ENCODE peak calls at places on chromosome 15, in six cellular contexts. N, O, L, G, C and Y are unnamed samples.

GRCh38 chr15:77747175-77748077 is 114.7 kb upstream of the LINGO1 start:
- DNase-seq in N (no peak), O (no peak), L (no peak), G (no peak), C (no peak), Y (no peak)

GRCh38 chr15:45030743-45031142 is 7.7 kb downstream of the SORD start:
- DNase-seq in N (no peak), O (no peak), L (no peak), G (no peak), C (no peak), Y (no peak)

GRCh38 chr15:57158589-57158988 is 217.7 kb upstream of the CGNL1 start:
- DNase-seq in N (no peak), O (no peak), L (no peak), G (peak), C (peak), Y (peak)

GRCh38 chr15:81483496-81483895 is 109.5 kb upstream of the TMC3 start:
- DNase-seq in N (no peak), O (no peak), L (no peak), G (no peak), C (no peak), Y (no peak)

GRCh38 chr15:80172401-80172800 is 19.6 kb downstream of the FAH start:
- DNase-seq in N (no peak), O (no peak), L (no peak), G (no peak), C (no peak), Y (no peak)

GRCh38 chr15:72195101-72195511 is 2.5 kb downstream of the GRAMD2A start:
- DNase-seq in N (no peak), O (no peak), L (peak), G (no peak), C (no peak), Y (no peak)

GRCh38 chr15:33119263-33119662 is 75.3 kb downstream of the FMN1 start:
- DNase-seq in N (no peak), O (no peak), L (no peak), G (no peak), C (no peak), Y (no peak)

GRCh38 chr15:95669146-95669922 is 661.2 kb upstream of the NR2F2 start:
- DNase-seq in N (no peak), O (peak), L (no peak), G (no peak), C (no peak), Y (no peak)

GRCh38 chr15:48283361-48284157 is 47.7 kb upstream of the DUT start:
- DNase-seq in N (no peak), O (no peak), L (no peak), G (no peak), C (peak), Y (no peak)

GRCh38 chr15:58966698-58967097 is 20.8 kb upstream of the RNF111 start:
- DNase-seq in N (no peak), O (no peak), L (no peak), G (no peak), C (peak), Y (peak)

GRCh38 chr15:100596792-100597191 is 5.2 kb downstream of the LINS1 start:
- DNase-seq in N (no peak), O (peak), L (no peak), G (peak), C (peak), Y (no peak)

GRCh38 chr15:63610209-63610841 is 13.1 kb downstream of the FBXL22 start:
- DNase-seq in N (peak), O (peak), L (peak), G (peak), C (peak), Y (peak)

GRCh38 chr15:70182858-70183695 is 85.4 kb upstream of the TLE3 start:
- DNase-seq in N (no peak), O (no peak), L (no peak), G (no peak), C (no peak), Y (no peak)

GRCh38 chr15:59685737-59686297 is 3.3 kb downstream of the BNIP2 start:
- DNase-seq in N (no peak), O (no peak), L (peak), G (no peak), C (peak), Y (peak)

GRCh38 chr15:58568157-58568571 is 136.4 kb downstream of the LIPC start:
- DNase-seq in N (no peak), O (no peak), L (peak), G (no peak), C (no peak), Y (no peak)

GRCh38 chr15:98567951-98568350 is 80.4 kb upstream of the IGF1R start:
- DNase-seq in N (no peak), O (no peak), L (no peak), G (no peak), C (no peak), Y (no peak)

GRCh38 chr15:99718421-99718820 is 14.8 kb downstream of the LYSMD4 start:
- DNase-seq in N (no peak), O (no peak), L (no peak), G (no peak), C (no peak), Y (no peak)

GRCh38 chr15:60701261-60702019 is 222.5 kb upstream of the ICE2 start:
- DNase-seq in N (no peak), O (no peak), L (no peak), G (no peak), C (no peak), Y (no peak)

GRCh38 chr15:93141373-93141790 is 52.4 kb upstream of the RGMA start:
- DNase-seq in N (no peak), O (no peak), L (peak), G (no peak), C (no peak), Y (no peak)

GRCh38 chr15:35550957-35551356 is 5.0 kb upstream of the DPH6 start:
- DNase-seq in N (no peak), O (no peak), L (no peak), G (no peak), C (no peak), Y (no peak)

GRCh38 chr15:85710340-85710842 is 84.3 kb downstream of the KLHL25 start:
- DNase-seq in N (no peak), O (peak), L (no peak), G (no peak), C (no peak), Y (no peak)

GRCh38 chr15:64426845-64427465 is 33.4 kb upstream of the ZNF609 start:
- DNase-seq in N (no peak), O (no peak), L (peak), G (no peak), C (peak), Y (peak)

GRCh38 chr15:57026016-57026602 is 107.7 kb downstream of the TCF12 start:
- DNase-seq in N (no peak), O (no peak), L (no peak), G (no peak), C (no peak), Y (no peak)

GRCh38 chr15:48871536-48871935 is 6.4 kb upstream of the EID1 start:
- DNase-seq in N (no peak), O (no peak), L (no peak), G (no peak), C (no peak), Y (no peak)

GRCh38 chr15:41465822-41466421 is 27.8 kb upstream of the ITPKA start:
- DNase-seq in N (no peak), O (no peak), L (peak), G (no peak), C (peak), Y (peak)

GRCh38 chr15:80890341-80890972 is 99.2 kb downstream of the MESD start:
- DNase-seq in N (no peak), O (no peak), L (peak), G (no peak), C (no peak), Y (no peak)

GRCh38 chr15:98823012-98823458 is 174.7 kb downstream of the IGF1R start:
- DNase-seq in N (no peak), O (no peak), L (peak), G (no peak), C (peak), Y (peak)

GRCh38 chr15:68378595-68378994 is 53.4 kb downstream of the ITGA11 start:
- DNase-seq in N (no peak), O (no peak), L (no peak), G (no peak), C (no peak), Y (no peak)

GRCh38 chr15:52421029-52421428 is 107.7 kb downstream of the MYO5A start:
- DNase-seq in N (no peak), O (no peak), L (no peak), G (no peak), C (no peak), Y (no peak)

GRCh38 chr15:51780636-51781035 is 29.2 kb downstream of the TMOD2 start:
- DNase-seq in N (no peak), O (no peak), L (peak), G (no peak), C (no peak), Y (no peak)

GRCh38 chr15:42890161-42890913 is 30.2 kb downstream of the TTBK2 start:
- DNase-seq in N (no peak), O (no peak), L (no peak), G (no peak), C (peak), Y (peak)

GRCh38 chr15:75517233-75517632 is 61.9 kb downstream of the PTPN9 start:
- DNase-seq in N (no peak), O (no peak), L (no peak), G (no peak), C (peak), Y (no peak)

GRCh38 chr15:66098019-66098363 is 155.6 kb downstream of the MEGF11 start:
- DNase-seq in N (no peak), O (no peak), L (no peak), G (no peak), C (no peak), Y (no peak)

GRCh38 chr15:27532358-27532757 is 561.4 kb downstream of the GABRG3 start:
- DNase-seq in N (no peak), O (no peak), L (no peak), G (no peak), C (no peak), Y (no peak)

GRCh38 chr15:27530994-27531393 is 560.0 kb downstream of the GABRG3 start:
- DNase-seq in N (no peak), O (no peak), L (no peak), G (no peak), C (no peak), Y (no peak)

GRCh38 chr15:27527490-27528067 is 556.6 kb downstream of the GABRG3 start:
- DNase-seq in N (no peak), O (no peak), L (peak), G (no peak), C (no peak), Y (no peak)
- TF ChIP-seq CTCF in N (no peak), O (no peak), L (peak), G (no peak), C (peak), Y (peak)

GRCh38 chr15:88764448-88764847 is 38.8 kb upstream of the ACAN start:
- DNase-seq in N (no peak), O (no peak), L (no peak), G (no peak), C (no peak), Y (no peak)
- TF ChIP-seq CTCF in N (no peak), O (no peak), L (no peak), G (no peak), C (no peak), Y (no peak)

DNA sequence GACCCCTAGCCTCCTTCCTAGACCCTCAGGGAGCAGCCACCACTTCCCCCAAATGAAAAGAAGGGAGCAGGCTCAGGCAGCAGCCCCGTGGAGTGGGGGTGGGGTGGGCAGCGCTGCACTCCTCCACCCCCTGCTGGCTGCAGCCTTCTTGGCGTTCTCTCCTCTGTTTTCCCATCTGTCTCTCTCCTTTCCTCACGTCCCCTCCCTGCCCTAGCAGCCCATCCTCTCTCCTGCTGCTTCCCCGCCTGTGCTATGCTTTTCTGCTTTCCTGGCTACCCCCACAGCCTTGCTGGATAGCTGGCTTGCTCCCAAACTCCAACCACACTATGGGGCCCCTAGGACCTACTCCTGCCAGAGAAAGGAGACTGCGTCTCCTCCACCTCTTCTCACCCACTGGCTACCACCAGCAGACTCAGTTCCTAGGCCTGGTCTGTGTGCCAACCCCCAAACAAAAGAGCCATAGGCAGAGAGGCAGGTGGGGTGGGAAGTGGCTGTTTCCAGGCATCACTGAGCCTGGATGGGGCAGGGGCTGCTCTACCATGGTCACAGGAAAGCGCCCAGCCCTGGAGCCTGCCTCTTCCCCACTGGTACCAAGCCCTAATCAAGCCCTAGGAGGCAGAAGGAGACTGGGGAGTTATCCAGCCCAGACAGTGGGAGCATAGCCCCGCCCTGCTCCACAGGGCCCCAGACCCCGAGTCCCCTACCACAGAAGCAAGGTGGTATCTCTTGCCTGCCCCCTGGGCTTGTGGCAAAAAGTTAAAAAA is 3.4 kb upstream of the DISP2 start:
- DNase-seq in N (no peak), O (no peak), L (peak), G (no peak), C (peak), Y (no peak)
- TF ChIP-seq CTCF in N (peak), O (peak), L (peak), G (no peak), C (peak), Y (peak)

GRCh38 chr15:83837946-83838571 is 184.1 kb downstream of the ADAMTSL3 start:
- DNase-seq in N (peak), O (peak), L (peak), G (no peak), C (no peak), Y (no peak)
- TF ChIP-seq CTCF in N (peak), O (peak), L (peak), G (no peak), C (peak), Y (no peak)

DNA sequence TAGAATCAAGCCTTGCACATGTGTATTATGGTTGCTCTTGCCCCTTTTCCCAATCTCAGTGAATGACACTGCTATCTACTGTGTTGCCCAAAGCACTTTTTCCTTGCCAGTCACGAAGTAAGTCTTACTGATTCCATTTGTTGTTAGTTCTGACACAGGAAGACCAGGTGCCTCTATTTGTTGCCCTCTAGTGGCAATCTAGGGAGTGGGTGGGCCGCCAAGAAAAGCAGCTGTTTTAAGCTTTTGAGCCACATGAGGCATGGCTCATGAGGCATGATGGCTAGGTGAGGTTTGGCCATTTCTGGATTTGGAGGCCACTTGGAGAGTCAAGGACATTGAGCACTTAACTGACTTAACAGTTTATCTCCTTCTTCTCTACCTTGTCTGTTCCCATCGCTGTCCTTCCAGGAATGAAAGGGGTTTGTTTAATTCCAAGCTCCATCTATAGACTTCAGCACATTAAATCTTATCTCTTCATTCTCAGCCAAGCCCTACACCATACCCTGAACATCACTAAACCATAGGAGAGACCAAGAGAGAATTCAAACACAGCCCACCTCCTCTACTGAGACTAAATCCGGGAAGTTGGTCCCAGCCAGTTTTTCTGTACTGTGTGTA is 103.1 kb downstream of the HCN4 start:
- DNase-seq in N (no peak), O (no peak), L (peak), G (no peak), C (peak), Y (peak)
- TF ChIP-seq CTCF in N (peak), O (peak), L (peak), G (peak), C (peak), Y (peak)